ENCODE peak calls at places on chromosomes 1 and 21, in four cellular contexts. Y, L, J and B are unnamed samples.

GRCh38 chr21:45995686-45996179 is 14.2 kb downstream of the COL6A1 start:
- DNase-seq in Y (no peak), L (no peak), J (peak), B (peak)

GRCh38 chr1:235725493-235725892 is 75.9 kb upstream of the GNG4 start:
- DNase-seq in Y (no peak), L (no peak), J (no peak), B (no peak)

GRCh38 chr1:232635279-232635678 is 5.3 kb upstream of the SIPA1L2 start:
- DNase-seq in Y (no peak), L (no peak), J (no peak), B (no peak)

GRCh38 chr1:16318544-16318943 is 33.7 kb downstream of the FBXO42 start:
- DNase-seq in Y (peak), L (peak), J (no peak), B (no peak)

GRCh38 chr21:46119565-46120271 is 21.8 kb downstream of the COL6A2 start:
- DNase-seq in Y (no peak), L (no peak), J (peak), B (no peak)

GRCh38 chr1:218665216-218665615 is 320.1 kb downstream of the TGFB2 start:
- DNase-seq in Y (peak), L (peak), J (no peak), B (no peak)

GRCh38 chr1:89277725-89278124 is 5.1 kb upstream of the GBP5 start:
- DNase-seq in Y (no peak), L (no peak), J (no peak), B (no peak)

GRCh38 chr1:22673486-22674409 is 20.7 kb downstream of the C1QB start:
- DNase-seq in Y (peak), L (peak), J (no peak), B (no peak)

GRCh38 chr1:246595146-246595545 is 28.9 kb downstream of the CNST start:
- DNase-seq in Y (no peak), L (no peak), J (no peak), B (no peak)

GRCh38 chr1:38003261-38004250 is 1.8 kb downstream of the FHL3 start:
- DNase-seq in Y (no peak), L (peak), J (no peak), B (no peak)

GRCh38 chr1:61604684-61605083 is 120.3 kb downstream of the TM2D1 start:
- DNase-seq in Y (no peak), L (no peak), J (no peak), B (no peak)

GRCh38 chr1:36479505-36480051 is 3.1 kb downstream of the CSF3R start:
- DNase-seq in Y (no peak), L (no peak), J (no peak), B (no peak)

GRCh38 chr1:167054531-167054930 is 35.6 kb downstream of the GPA33 start:
- DNase-seq in Y (no peak), L (no peak), J (no peak), B (no peak)

GRCh38 chr1:224520808-224521207 is 86.2 kb upstream of the WDR26 start:
- DNase-seq in Y (no peak), L (no peak), J (no peak), B (no peak)

GRCh38 chr1:239884776-239885175 is 206.9 kb upstream of the FMN2 start:
- DNase-seq in Y (no peak), L (peak), J (no peak), B (no peak)

DNA sequence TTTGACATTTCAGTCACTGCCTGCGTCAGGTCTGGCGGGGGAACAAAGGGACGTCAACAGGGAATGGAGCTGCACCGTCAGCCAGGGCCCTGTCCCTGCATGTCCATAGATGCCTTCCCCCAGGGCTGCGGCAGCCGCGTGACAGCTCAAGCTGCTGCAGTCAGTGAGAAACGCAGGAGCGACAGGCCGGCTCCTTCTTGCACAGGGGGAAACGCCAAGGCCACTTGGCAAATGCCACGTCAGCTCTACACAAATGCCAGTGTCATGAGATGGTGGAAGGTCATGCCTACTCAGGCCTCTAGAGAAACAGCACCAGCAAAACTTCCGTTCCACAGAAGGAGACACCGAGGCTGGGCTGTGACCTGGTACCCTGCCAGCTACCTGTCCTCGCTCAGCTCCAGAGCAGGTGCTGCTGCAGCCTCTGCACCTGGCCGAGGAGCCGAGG is 37.7 kb downstream of the SYF2 start:
- DNase-seq in Y (no peak), L (peak), J (no peak), B (no peak)
- H3K4me3 ChIP-seq in Y (no peak), L (no peak), J (no peak), B (no peak)

GRCh38 chr1:206771353-206771722 is 765 bp downstream of the IL19 start:
- DNase-seq in Y (no peak), L (no peak), J (no peak), B (no peak)

GRCh38 chr1:206768472-206769330 is 1.9 kb upstream of the IL19 start:
- DNase-seq in Y (no peak), L (no peak), J (no peak), B (no peak)

GRCh38 chr1:206769331-206769731 is 1.2 kb upstream of the IL19 start:
- DNase-seq in Y (peak), L (no peak), J (no peak), B (no peak)

GRCh38 chr1:206770531-206771352 is at the start of gene IL19:
- DNase-seq in Y (peak), L (peak), J (no peak), B (no peak)

DNA sequence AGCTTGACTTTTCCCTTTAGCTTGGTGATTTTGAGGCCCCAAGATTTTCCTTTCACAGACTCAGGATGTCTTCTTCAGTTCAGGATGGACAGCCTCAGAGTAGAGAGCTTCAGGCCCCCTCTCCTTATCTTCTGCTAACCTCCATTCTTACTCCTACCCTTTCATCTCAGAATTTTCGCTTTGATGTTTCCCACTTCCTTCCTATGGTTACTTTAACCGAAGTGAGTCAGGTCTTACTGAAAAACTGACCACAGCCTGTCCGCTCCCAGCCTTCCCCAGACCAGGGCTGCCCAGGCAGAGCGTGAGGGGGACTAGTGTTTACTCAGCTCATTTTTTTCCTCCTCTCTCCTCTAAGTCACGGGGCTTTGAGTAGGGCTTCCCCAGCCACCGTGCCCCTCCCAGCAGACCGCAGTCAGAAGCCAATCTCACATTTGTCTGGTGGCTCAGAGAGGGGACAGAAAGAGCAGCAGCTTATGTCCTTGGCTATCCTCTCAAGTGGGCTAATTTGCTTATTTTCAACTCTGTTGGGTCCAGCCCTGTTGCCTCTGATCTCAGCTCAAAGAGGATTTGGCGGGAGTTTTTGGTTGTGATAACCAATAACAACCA is 4.2 kb upstream of the IL19 start:
- DNase-seq in Y (peak), L (peak), J (peak), B (peak)
- H3K4me3 ChIP-seq in Y (no peak), L (no peak), J (no peak), B (no peak)

DNA sequence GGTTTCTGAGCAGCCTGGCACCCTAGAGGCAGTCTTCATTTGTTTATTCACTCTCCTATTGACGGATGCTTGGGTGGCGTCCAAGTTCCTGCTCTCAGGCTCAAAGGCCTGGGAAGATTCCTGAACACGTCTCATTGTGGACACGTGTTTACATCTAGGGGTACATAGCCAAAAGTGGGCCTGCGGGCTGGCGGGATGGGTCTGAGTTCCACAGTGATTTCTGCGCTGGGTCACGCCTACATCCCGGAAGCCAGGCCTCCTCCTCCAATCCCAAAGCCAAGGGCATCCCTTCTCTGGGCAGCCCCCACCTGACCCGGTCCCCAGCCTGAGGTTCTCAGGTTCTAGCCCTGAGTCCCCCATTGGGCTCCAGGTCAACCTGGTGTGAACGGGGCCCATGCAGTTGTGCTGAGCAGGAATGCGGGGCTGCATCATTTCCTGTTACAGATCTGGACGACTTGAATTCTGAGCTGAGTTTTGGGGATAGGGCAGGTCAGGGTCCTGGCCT is 14.8 kb downstream of the WNT3A start:
- DNase-seq in Y (no peak), L (no peak), J (peak), B (no peak)
- H3K4me3 ChIP-seq in Y (no peak), L (no peak), J (no peak), B (no peak)

DNA sequence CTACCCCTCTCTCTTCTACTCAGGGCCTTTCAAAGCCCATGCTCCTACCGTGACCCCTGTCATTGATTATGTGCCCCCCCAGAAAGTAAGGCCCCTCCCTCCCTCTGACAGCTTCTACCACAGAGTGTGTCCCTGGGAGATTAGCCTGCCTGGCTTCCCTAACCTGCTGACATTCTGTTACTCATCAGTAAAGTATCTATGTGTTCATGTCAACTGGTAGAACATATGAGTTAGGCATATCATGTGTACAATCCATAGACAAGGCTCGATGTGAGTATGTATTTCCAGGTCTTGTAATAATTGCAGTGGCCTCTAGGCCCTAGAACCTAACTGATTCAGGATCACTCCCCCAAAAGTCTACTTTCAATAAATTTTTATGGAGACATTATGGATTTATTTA is 120.0 kb downstream of the GIPC2 start:
- DNase-seq in Y (no peak), L (no peak), J (no peak), B (no peak)
- H3K4me3 ChIP-seq in Y (no peak), L (no peak), J (no peak), B (no peak)

GRCh38 chr1:221748981-221749380 is 7.1 kb upstream of the DUSP10 start:
- DNase-seq in Y (no peak), L (no peak), J (no peak), B (no peak)

GRCh38 chr1:221753828-221754188 is 11.9 kb upstream of the DUSP10 start:
- DNase-seq in Y (no peak), L (no peak), J (no peak), B (no peak)

GRCh38 chr1:221756830-221757551 is 15.1 kb upstream of the DUSP10 start:
- DNase-seq in Y (no peak), L (peak), J (no peak), B (no peak)

GRCh38 chr1:221747840-221748239 is 6.0 kb upstream of the DUSP10 start:
- DNase-seq in Y (no peak), L (no peak), J (no peak), B (no peak)

DNA sequence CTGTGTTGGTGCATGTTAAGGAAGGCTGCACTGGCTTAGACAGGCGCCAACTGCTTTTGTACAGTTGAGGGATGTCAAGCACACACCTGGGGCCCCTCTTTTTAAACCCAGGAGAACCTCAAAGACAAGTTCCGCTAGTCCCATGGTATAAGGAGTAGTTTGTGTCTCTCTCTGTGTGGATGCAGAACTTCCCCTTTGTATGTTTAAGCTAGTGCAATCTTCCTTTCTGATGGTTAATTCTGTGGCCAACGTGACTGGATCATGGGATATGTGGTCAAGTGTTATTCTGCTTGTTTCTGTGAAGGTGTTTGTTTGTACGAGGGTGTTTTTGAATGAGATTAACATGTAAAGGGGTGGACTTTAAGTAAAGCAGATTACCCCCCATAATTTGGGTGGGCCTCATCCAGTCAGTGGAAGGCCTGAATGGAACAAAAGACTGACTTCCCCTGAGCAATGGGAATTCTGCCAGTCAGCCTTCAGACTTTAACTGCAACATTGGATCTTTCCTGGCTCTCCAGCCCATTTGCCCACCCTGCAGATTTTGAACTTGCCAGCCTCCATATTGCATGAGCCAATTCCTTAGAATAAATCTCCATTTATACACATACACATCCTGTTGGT is 9.5 kb upstream of the DUSP10 start:
- DNase-seq in Y (no peak), L (no peak), J (no peak), B (no peak)
- H3K4me3 ChIP-seq in Y (no peak), L (no peak), J (no peak), B (no peak)

DNA sequence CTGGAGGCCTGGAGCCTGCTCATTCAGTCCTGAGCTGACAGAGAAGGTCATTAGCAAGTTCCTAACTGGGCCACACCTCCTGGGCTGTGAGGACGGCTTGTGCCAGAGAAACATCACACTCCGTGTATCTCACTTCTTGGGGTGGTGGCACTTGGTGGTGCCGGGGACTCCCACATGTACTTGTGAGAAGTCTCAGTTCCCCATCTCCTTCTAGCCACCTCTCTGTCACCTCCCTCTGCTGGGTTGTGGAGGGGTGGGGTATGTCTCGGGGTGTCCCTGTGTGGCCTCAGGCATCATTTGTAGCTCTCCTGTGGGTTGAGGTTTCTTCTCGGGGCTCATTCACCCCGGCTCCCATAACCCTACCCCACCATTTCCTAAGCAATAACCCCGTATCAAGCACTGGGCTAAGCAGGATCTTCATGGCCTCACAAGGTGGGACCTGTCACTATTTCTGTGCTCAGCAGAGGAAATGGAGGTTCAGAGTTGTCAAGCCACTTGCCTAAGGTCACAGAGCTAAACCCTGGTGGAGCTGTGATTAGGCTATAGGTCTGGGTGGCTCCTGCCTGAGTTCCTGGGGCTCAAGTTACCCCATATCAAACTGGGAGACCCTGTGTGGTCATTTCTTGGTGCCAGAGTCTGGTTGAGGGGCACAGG is 62.5 kb downstream of the UBIAD1 start:
- DNase-seq in Y (no peak), L (no peak), J (no peak), B (no peak)
- H3K4me3 ChIP-seq in Y (no peak), L (no peak), J (no peak), B (no peak)

GRCh38 chr21:38306407-38306806 is 49.6 kb downstream of the KCNJ15 start:
- DNase-seq in Y (no peak), L (peak), J (no peak), B (no peak)
- H3K4me3 ChIP-seq in Y (no peak), L (no peak), J (no peak), B (no peak)

DNA sequence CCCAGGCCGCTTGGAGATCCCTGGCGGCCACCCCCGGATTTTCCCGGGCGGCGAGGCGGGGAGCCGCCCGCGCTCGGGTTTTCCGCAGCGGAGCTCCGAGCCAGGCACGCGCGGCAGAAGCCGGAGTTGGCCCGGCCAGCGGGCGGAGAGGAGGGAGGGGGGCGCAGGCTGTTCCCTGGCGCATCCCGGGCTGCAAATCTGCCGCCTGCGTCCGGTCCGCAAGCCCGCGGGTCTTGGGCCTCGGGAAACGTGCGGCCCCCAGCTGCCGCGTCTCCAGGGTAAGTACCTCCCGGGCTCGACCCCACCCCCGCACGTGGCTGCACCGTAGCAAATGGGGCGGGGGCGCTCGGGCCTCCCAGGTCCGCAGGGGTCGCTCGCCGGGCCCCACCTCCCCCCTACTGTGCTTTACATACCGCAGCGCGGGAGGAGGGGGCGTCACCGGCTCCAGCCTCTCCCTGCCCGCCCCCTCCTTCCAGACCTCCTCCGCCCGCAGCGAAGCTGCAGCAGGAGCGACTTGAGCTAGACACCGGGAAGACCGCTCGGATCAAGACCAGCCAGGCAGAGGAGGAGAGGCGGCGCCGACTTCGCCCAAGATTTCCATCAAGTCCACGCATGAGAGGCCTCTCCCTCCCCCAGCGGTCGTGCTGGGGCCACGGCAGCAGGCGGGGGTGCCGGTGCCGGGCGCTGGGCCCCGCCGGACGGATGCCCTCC is 1.6 kb downstream of the TMEM200B start:
- DNase-seq in Y (no peak), L (peak), J (no peak), B (no peak)
- H3K4me3 ChIP-seq in Y (no peak), L (peak), J (peak), B (no peak)

GRCh38 chr1:154193821-154194220 is 1.9 kb upstream of the TPM3 start:
- DNase-seq in Y (peak), L (no peak), J (no peak), B (no peak)

GRCh38 chr1:154199563-154199879 is 6.6 kb downstream of the CFAP141 start:
- DNase-seq in Y (no peak), L (no peak), J (no peak), B (no peak)

DNA sequence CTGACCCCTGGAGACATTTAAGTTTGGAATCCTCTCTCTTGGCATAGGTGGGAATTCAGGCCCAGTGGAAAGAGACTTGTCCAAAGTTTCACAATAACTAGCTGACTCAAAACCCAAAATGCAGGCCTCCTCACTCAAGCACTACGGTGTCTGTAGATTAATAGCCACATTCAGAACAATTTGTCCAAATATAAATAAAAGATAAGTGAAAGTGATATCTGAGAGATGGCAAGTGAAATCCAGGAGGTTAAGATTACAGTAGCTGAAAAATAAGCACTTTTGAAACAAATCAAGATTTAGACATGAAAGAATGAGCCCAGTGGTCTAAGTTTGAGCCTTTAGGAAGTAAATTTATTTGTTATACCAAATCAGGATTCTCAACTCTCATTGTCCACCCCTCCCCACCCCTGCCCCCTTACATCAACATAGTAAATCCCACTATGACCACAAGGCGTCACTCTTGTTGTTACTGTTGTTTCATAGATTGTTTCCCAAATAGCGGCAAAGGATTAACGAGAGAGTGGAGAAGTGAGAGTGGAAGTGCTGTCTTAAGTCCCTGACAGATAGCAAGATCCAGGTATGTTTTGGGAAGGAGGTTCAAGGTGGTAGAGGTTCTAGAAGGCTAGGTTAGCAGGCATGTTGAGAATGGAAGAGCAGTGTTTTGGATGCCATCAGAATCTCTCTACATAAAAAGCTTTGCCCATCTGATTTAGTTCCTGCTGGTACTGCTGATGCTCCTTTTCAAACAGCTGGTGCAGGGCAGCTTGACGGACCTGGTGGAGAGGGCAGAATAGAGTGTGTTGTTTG is 7.1 kb upstream of the TPM3 start:
- DNase-seq in Y (peak), L (peak), J (no peak), B (peak)
- H3K4me3 ChIP-seq in Y (no peak), L (no peak), J (no peak), B (no peak)